ENCODE peak calls at places on chromosomes 13 and 19, in four cellular contexts. E is GM12878, O is HepG2, G is K562. Z is an unnamed sample.

GRCh38 chr13:57438072-57438471 is 193.5 kb upstream of the PCDH17 start:
- DNase-seq in E (no peak), O (no peak), G (no peak), Z (no peak)

GRCh38 chr13:67635754-67636153 is 405.6 kb upstream of the PCDH9 start:
- DNase-seq in E (no peak), O (no peak), G (no peak), Z (no peak)

GRCh38 chr13:112467236-112467635 is 91.1 kb downstream of the SPACA7 start:
- DNase-seq in E (no peak), O (no peak), G (no peak), Z (no peak)

GRCh38 chr13:69567514-69567913 is 540.1 kb upstream of the ATXN8OS start:
- DNase-seq in E (no peak), O (no peak), G (no peak), Z (no peak)

GRCh38 chr19:56993851-56994250 is 125.9 kb upstream of the USP29 start:
- DNase-seq in E (no peak), O (no peak), G (no peak), Z (no peak)

GRCh38 chr13:41458939-41459753 is 1.8 kb downstream of the RGCC start:
- DNase-seq in E (no peak), O (peak; percentile 30), G (peak; percentile 68), Z (peak; percentile 62)

GRCh38 chr13:112888238-112889111 is 80.5 kb upstream of the MCF2L start:
- DNase-seq in E (no peak), O (no peak), G (no peak), Z (no peak)

GRCh38 chr13:75704194-75704941 is 68.2 kb downstream of the LMO7 start:
- DNase-seq in E (no peak), O (no peak), G (no peak), Z (no peak)

GRCh38 chr19:56253737-56254136 is 18.8 kb upstream of the EDDM13 start:
- DNase-seq in E (no peak), O (peak; percentile 48), G (peak; percentile 72), Z (peak; percentile 17)

GRCh38 chr19:30253581-30253996 is 118.6 kb upstream of the ZNF536 start:
- DNase-seq in E (no peak), O (no peak), G (no peak), Z (peak; percentile 26)

GRCh38 chr13:26052136-26052736 is 420 bp upstream of the SHISA2 start:
- DNase-seq in E (no peak), O (no peak), G (no peak), Z (no peak)

GRCh38 chr19:15330801-15331418 is 1.4 kb downstream of the BRD4 start:
- DNase-seq in E (no peak), O (no peak), G (peak; percentile 37), Z (no peak)

GRCh38 chr19:18425515-18426415 is 6.6 kb downstream of the SSBP4 start:
- DNase-seq in E (no peak), O (no peak), G (peak; percentile 45), Z (no peak)

GRCh38 chr13:101728615-101729014 is 276.1 kb downstream of the ITGBL1 start:
- DNase-seq in E (no peak), O (no peak), G (no peak), Z (no peak)

GRCh38 chr19:36916991-36917390 is 859 bp downstream of the ZNF568 start:
- DNase-seq in E (no peak), O (no peak), G (no peak), Z (no peak)

GRCh38 chr19:1651548-1652394 is 644 bp downstream of the TCF3 start:
- DNase-seq in E (no peak), O (no peak), G (peak; percentile 73), Z (peak; percentile 28)
- TF ChIP-seq FOXK2 in E (no peak), O (no peak), G (no peak), Z (no peak)

GRCh38 chr13:106373989-106374572 is 161.4 kb downstream of the EFNB2 start:
- DNase-seq in E (peak; percentile 69), O (no peak), G (no peak), Z (no peak)
- TF ChIP-seq FOXK2 in E (no peak), O (no peak), G (no peak), Z (no peak)

DNA sequence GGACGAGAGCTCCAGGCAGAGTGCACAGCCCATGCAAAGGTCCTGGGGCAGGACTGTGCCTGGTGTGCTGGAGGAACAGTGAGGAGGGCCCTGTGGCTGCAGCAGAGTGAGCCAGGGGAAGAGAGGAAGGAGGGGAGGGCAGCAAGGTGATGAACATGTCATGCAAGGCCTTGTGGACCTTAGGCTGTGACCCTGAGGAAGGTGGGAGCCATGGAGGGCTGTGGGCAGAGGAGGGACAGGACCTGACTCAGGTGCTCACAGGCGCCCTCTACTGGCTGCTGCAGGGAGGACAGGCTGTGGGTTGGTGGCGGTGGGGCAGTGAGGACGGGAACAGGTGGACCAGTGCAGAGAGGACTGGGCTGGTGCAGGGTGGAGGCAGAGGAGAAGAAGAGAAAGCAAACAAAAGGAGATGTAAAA is 170.3 kb downstream of the PTPRS start:
- DNase-seq in E (no peak), O (no peak), G (peak; percentile 67), Z (peak; percentile 55)
- TF ChIP-seq FOXK2 in E (no peak), O (no peak), G (no peak), Z (no peak)

DNA sequence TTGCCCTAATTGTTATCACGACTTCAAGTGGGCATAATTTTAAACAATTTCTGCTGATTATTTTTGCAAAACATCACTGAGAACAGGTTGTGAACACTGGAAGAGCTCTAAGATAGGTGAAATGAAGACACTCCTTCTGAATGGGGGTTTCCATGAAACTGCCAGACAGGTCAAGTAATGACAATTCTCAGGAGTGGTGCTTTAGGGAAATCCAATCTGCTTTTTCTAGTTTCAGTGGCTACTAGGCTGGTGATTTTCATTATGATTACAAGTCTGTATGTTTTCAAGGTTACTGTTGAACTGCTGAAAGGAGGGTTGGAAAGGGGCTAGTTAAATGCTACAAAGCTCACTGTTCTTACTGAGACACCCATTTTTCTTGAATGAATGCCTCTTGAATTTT is 1724.2 kb downstream of the PCDH9 start:
- DNase-seq in E (no peak), O (no peak), G (no peak), Z (no peak)
- TF ChIP-seq FOXK2 in E (no peak), O (no peak), G (no peak), Z (no peak)

DNA sequence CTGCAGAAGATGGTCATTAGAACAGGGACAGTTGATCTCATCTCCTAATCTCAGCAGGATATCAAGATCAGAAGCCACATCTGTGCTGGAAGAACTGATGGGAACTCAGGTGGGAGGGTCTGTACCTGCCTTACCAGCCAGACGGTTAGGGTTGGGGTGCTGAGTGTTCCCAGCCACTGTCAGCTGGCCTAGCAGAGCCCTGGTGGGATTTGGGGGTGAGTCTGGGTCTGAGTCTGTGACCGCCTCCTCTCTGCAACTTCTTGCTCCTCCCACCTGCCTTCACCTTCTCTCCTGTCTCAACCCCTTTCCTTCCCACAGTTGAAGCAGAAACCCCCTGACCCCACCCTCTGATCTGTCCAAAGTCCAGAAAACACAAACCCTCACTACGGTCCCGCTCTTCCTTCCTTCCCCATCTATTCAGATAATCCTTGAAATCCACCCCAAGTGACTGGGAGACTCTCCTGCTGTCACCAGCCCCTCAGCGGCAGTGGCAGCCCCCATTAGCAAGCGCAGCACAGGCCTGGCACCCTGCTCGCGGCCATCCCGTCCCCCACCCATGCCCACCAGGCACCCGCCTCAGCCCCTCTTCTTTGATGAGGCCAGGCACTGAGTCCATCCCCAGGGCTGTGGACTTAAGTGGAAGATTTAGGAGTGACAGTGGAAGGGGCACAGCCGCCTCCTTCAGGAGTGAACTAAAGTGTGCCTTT is 91.9 kb upstream of the GPR183 start:
- DNase-seq in E (no peak), O (no peak), G (no peak), Z (no peak)
- TF ChIP-seq FOXK2 in E (no peak), O (no peak), G (no peak), Z (no peak)